ENCODE peak calls at places on chromosome 9, in ten cellular contexts. C is colonic mucosa; U is dorsolateral prefrontal cortex; A is HCT116; M is AG04449; D is breast epithelium; W is glutamatergic neuron; H is heart left ventricle; G is cardiac fibroblast; S is CD4-positive, alpha-beta T cell. Z is an unnamed sample.
A peak's percentile ranks its signal among the peaks of the same experiment; 100 is the strongest.

GRCh38 chr9:93020785-93021670 is 37.5 kb upstream of the SUSD3 start:
- DNase-seq in C (no peak), U (no peak), A (no peak), M (no peak), D (no peak), W (no peak), H (no peak), G (no peak), S (peak; percentile 32), Z (no peak)

GRCh38 chr9:87119328-87119881 is 172.1 kb upstream of the GAS1 start:
- DNase-seq in C (no peak), U (no peak), A (no peak), M (peak; percentile 62), D (peak; percentile 65), W (no peak), H (no peak), G (peak; percentile 96), S (no peak), Z (no peak)

GRCh38 chr9:112333639-112334318 is 360 bp upstream of the PTBP3 start:
- DNase-seq in C (peak; percentile 95), U (peak; percentile 82), A (peak; percentile 87), M (peak; percentile 24), D (peak; percentile 92), W (peak; percentile 96), H (peak; percentile 98), G (peak; percentile 98), S (peak; percentile 95), Z (peak; percentile 98)

GRCh38 chr9:33289936-33290246 is 425 bp upstream of the NFX1 start:
- DNase-seq in C (no peak), U (no peak), A (no peak), M (no peak), D (no peak), W (no peak), H (no peak), G (no peak), S (no peak), Z (no peak)

GRCh38 chr9:81671880-81672280 is 17.5 kb downstream of the TLE1 start:
- DNase-seq in C (peak; percentile 69), U (peak; percentile 56), A (no peak), M (no peak), D (no peak), W (no peak), H (peak; percentile 83), G (peak; percentile 98), S (no peak), Z (no peak)

GRCh38 chr9:129108805-129109370 is 1.7 kb downstream of the CRAT start:
- DNase-seq in C (peak; percentile 86), U (no peak), A (no peak), M (no peak), D (no peak), W (no peak), H (no peak), G (no peak), S (no peak), Z (no peak)

GRCh38 chr9:36836486-36836885 is 197.6 kb downstream of the PAX5 start:
- DNase-seq in C (no peak), U (no peak), A (no peak), M (no peak), D (no peak), W (no peak), H (no peak), G (no peak), S (no peak), Z (no peak)

GRCh38 chr9:19231126-19232035 is 888 bp downstream of the DENND4C start:
- DNase-seq in C (peak; percentile 50), U (peak; percentile 15), A (no peak), M (no peak), D (no peak), W (no peak), H (no peak), G (no peak), S (no peak), Z (no peak)

DNA sequence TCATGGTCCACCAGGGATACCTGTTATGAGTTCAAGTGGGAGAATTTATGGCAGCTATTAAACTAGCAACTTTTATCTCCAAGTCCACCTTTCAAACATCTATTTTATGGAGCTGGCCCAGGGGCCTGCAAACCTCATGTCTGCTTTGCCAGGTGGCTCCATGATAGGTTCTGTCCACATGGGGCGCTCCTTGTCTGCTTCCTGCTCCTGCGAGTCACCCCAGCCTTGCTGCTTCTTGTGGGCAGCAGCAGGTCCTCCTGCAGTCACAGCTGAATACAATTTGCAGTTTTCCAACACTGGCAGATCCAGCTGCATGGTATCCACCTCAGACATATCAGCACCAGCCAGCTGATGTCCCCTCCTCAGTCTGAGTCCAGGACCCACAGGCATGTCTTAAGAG is 39.6 kb upstream of the FRRS1L start:
- DNase-seq in C (no peak), U (no peak), A (no peak), M (no peak), D (no peak), W (no peak), H (no peak), G (no peak), S (no peak), Z (no peak)
- TF ChIP-seq CTCF in C (no peak), U (no peak), A (no peak), M (no peak), D (no peak), W (no peak), H (no peak), G (peak; percentile 36), S (no peak), Z (no peak)

GRCh38 chr9:120393386-120394057 is 186.4 kb downstream of the CDK5RAP2 start:
- DNase-seq in C (no peak), U (no peak), A (no peak), M (no peak), D (no peak), W (no peak), H (no peak), G (peak; percentile 26), S (no peak), Z (no peak)

GRCh38 chr9:120392711-120393110 is 187.3 kb downstream of the CDK5RAP2 start:
- DNase-seq in C (no peak), U (no peak), A (no peak), M (no peak), D (no peak), W (no peak), H (no peak), G (no peak), S (no peak), Z (no peak)

GRCh38 chr9:120392245-120392644 is 187.7 kb downstream of the CDK5RAP2 start:
- DNase-seq in C (no peak), U (no peak), A (no peak), M (no peak), D (no peak), W (no peak), H (no peak), G (no peak), S (no peak), Z (no peak)

GRCh38 chr9:120395374-120395773 is 184.6 kb downstream of the CDK5RAP2 start:
- DNase-seq in C (no peak), U (no peak), A (no peak), M (no peak), D (no peak), W (no peak), H (no peak), G (no peak), S (no peak), Z (no peak)

DNA sequence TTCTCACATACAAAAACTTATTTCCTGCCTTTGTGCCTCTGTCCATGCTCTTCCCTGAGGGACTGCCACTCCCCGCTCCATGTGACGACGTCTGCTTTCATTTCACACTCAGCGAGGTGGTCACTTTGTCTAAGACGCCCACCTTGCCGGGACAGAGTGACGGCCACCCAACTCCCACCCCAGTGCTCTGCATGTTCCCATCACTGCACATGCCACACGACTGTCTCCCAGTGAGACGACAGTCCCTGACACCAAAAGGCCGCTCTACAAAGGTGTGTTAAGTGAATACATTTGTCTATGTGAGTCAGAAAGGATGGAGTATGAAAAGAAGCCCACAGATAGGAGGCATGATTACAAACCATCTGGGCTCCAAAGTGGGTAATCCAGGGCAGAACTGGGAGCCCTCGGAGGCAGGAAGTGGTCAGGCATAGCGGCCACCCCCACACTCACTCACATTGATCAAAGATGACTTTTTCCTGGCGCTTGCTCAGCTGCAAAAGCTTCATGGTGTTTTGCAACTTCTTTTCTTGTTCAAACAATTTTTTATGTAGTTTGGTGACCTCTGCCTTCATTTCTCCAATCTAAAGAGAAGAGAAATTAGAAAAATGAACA is 185.8 kb downstream of the CDK5RAP2 start:
- DNase-seq in C (no peak), U (no peak), A (no peak), M (peak; percentile 82), D (no peak), W (no peak), H (no peak), G (peak; percentile 90), S (peak; percentile 12), Z (no peak)
- TF ChIP-seq CTCF in C (no peak), U (no peak), A (no peak), M (no peak), D (no peak), W (no peak), H (no peak), G (no peak), S (no peak), Z (no peak)

DNA sequence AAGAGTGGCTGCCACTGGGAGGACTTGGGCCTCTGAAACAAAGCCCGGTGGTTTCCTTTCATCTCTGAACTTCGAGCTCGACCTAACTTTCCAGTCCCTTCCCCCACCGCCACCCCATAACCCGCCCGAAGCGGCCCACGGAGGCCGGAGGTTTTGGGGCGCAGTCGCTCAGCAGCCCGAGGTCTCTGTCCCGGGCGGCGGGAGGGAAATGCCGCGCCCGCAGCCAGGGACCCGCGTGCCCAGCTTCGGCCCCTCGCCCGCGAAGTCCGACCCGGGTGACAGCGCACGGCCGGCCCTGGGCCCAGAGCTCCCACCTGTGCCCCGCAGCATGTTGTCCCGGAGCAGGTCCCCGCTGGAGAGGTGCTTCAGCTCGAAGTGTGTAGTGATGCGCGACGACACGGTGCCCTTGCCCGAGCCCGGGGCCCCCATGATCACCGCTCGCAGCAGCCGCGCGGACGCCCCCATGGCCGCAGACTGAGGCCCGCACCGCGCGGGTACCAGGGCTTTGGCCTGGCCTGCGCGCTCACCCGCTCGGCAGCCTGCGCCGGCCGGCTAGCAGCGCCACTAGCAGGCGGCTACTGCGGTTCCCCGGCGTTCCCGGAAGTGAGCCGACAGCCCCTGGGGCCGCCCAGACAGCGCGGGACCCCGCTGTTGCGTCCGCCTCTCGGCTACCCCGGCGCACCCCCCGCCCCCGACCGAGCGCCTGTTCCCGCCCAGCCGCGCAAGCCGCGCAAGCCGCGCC is at the start of gene AK3:
- DNase-seq in C (peak; percentile 88), U (peak; percentile 58), A (peak; percentile 44), M (peak; percentile 17), D (peak; percentile 86), W (peak; percentile 91), H (peak; percentile 94), G (peak; percentile 90), S (peak; percentile 83), Z (peak; percentile 91)
- TF ChIP-seq CTCF in C (no peak), U (peak; percentile 16), A (no peak), M (peak; percentile 57), D (peak; percentile 10), W (no peak), H (peak; percentile 32), G (no peak), S (no peak), Z (no peak)

GRCh38 chr9:88312517-88313103 is 75.6 kb upstream of the SPIN1 start:
- DNase-seq in C (no peak), U (no peak), A (no peak), M (no peak), D (no peak), W (no peak), H (no peak), G (no peak), S (no peak), Z (no peak)

GRCh38 chr9:88308831-88309230 is 79.4 kb upstream of the SPIN1 start:
- DNase-seq in C (no peak), U (no peak), A (no peak), M (no peak), D (no peak), W (no peak), H (no peak), G (no peak), S (no peak), Z (no peak)

GRCh38 chr9:88312070-88312469 is 76.2 kb upstream of the SPIN1 start:
- DNase-seq in C (no peak), U (no peak), A (no peak), M (no peak), D (no peak), W (no peak), H (no peak), G (no peak), S (no peak), Z (no peak)

GRCh38 chr9:88313364-88314220 is 74.7 kb upstream of the SPIN1 start:
- DNase-seq in C (no peak), U (no peak), A (no peak), M (no peak), D (no peak), W (no peak), H (no peak), G (no peak), S (peak; percentile 21), Z (no peak)

DNA sequence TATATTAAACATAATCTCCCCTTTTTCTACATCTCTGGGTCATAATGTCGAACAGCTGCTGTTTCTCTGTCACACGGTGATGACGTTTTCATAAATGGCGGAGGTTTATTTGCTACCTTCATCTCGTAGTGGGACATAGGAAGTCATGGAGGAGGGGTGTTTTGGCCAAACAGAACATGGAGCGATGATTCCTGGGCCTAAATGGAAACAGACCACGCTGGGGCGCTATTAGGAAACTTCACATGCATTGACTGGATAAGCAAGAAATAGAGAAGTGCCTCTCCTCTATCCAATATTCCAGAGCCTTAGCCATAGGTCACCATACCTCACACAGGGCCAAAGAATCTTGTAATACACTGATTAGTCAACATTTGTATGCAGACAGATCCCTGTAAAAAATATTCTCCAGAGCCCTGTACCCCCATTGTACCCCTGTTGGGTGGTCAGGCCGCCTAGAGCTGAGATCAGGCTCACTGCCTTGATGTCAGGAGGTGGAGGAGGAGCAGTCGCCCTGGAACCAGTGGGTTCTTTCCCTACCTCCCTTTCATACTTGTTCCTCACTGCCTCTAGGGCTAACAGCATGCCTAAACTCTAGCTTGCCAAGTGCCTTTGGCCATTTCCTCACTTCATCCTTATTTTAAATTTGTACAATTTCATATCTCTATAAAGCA is 77.8 kb upstream of the SPIN1 start:
- DNase-seq in C (no peak), U (no peak), A (no peak), M (no peak), D (no peak), W (no peak), H (no peak), G (peak; percentile 20), S (no peak), Z (no peak)
- TF ChIP-seq CTCF in C (no peak), U (no peak), A (no peak), M (no peak), D (no peak), W (no peak), H (no peak), G (no peak), S (no peak), Z (no peak)

Z was measured in mesothelial cell of epicardium.